ENCODE peak calls at places on chromosomes 3 and 15, in four cellular contexts. B is HCT116, K is GM12878, F is HepG2. V is an unnamed sample.
A peak's percentile ranks its signal among the peaks of the same experiment; 100 is the strongest.

GRCh38 chr3:100269410-100270217 is 8.8 kb downstream of the TBC1D23 start:
- DNase-seq in K (no peak), B (peak; percentile 55), F (no peak), V (no peak)

GRCh38 chr3:105527538-105527937 is 160.8 kb downstream of the ALCAM start:
- DNase-seq in F (no peak), K (no peak), B (no peak), V (no peak)

GRCh38 chr3:143885803-143886427 is 37.6 kb upstream of the SLC9A9 start:
- DNase-seq in K (peak; percentile 15), F (peak; percentile 41), B (peak; percentile 16), V (peak; percentile 69)

GRCh38 chr15:99438691-99439523 is 126.9 kb upstream of the MEF2A start:
- DNase-seq in B (no peak), F (no peak), K (no peak), V (no peak)

GRCh38 chr3:110101361-110101760 is 764.0 kb upstream of the DPPA4 start:
- DNase-seq in B (no peak), K (no peak), F (no peak), V (no peak)

GRCh38 chr15:74264081-74264501 is 28.0 kb downstream of the CCDC33 start:
- DNase-seq in B (no peak), F (no peak), K (no peak), V (no peak)

GRCh38 chr3:129962600-129962999 is 11.9 kb upstream of the TRH start:
- DNase-seq in K (no peak), B (no peak), F (no peak), V (no peak)

GRCh38 chr3:180229113-180229512 is 192.4 kb upstream of the PEX5L start:
- DNase-seq in F (no peak), K (no peak), B (no peak), V (no peak)

GRCh38 chr3:170494766-170495165 is 76.1 kb downstream of the CLDN11 start:
- DNase-seq in K (no peak), B (no peak), F (no peak), V (no peak)

GRCh38 chr3:14633417-14633816 is 18.1 kb upstream of the CCDC174 start:
- DNase-seq in B (no peak), K (no peak), F (no peak), V (no peak)

GRCh38 chr3:140334105-140334504 is 343.8 kb upstream of the TRIM42 start:
- DNase-seq in B (no peak), K (no peak), F (no peak), V (no peak)

GRCh38 chr3:18951333-18951732 is 197.0 kb upstream of the KCNH8 start:
- DNase-seq in F (no peak), B (no peak), K (no peak), V (no peak)

GRCh38 chr3:17433866-17434265 is 308.6 kb downstream of the TBC1D5 start:
- DNase-seq in B (no peak), F (no peak), K (no peak), V (no peak)

GRCh38 chr3:133441867-133442270 is 42.0 kb downstream of the BFSP2 start:
- DNase-seq in K (no peak), F (no peak), B (no peak), V (no peak)

GRCh38 chr3:180870008-180870733 is 42.3 kb upstream of the FXR1 start:
- DNase-seq in K (no peak), F (no peak), B (no peak), V (no peak)

GRCh38 chr3:67648229-67648628 is 6.2 kb downstream of the SUCLG2 start:
- DNase-seq in F (peak; percentile 36), K (no peak), B (no peak), V (no peak)

GRCh38 chr15:41285285-41285684 is 47.1 kb downstream of the OIP5 start:
- DNase-seq in F (no peak), K (no peak), B (no peak), V (no peak)

GRCh38 chr15:93152951-93153350 is 63.9 kb upstream of the RGMA start:
- DNase-seq in K (no peak), B (no peak), F (no peak), V (no peak)

GRCh38 chr15:85592148-85592547 is 202.6 kb downstream of the KLHL25 start:
- DNase-seq in B (no peak), F (peak; percentile 27), K (no peak), V (peak; percentile 55)

GRCh38 chr15:92048739-92049138 is 195.2 kb downstream of the SLCO3A1 start:
- DNase-seq in F (no peak), B (no peak), K (no peak), V (no peak)

GRCh38 chr15:25611603-25612002 is 172.8 kb upstream of the UBE3A start:
- DNase-seq in K (no peak), F (no peak), B (no peak), V (no peak)

GRCh38 chr15:92115834-92116233 is 262.3 kb downstream of the SLCO3A1 start:
- DNase-seq in B (no peak), F (no peak), K (no peak), V (no peak)

GRCh38 chr3:117047951-117048705 is 338.5 kb downstream of the TUSC7 start:
- DNase-seq in B (no peak), K (no peak), F (no peak), V (no peak)

GRCh38 chr3:141243295-141243707 is 11.7 kb downstream of the PXYLP1 start:
- DNase-seq in F (no peak), B (no peak), K (no peak), V (no peak)

GRCh38 chr3:196990654-196991053 is 22.0 kb upstream of the PIGZ start:
- DNase-seq in B (no peak), F (peak; percentile 43), K (no peak), V (no peak)

GRCh38 chr3:118675305-118675704 is 359.3 kb downstream of the IGSF11 start:
- DNase-seq in B (no peak), F (no peak), K (no peak), V (no peak)

GRCh38 chr15:70077436-70077835 is 20.3 kb downstream of the TLE3 start:
- DNase-seq in K (no peak), F (no peak), B (no peak), V (no peak)

GRCh38 chr3:24161841-24162240 is 216.8 kb downstream of the NR1D2 start:
- DNase-seq in K (no peak), F (no peak), B (no peak), V (no peak)

GRCh38 chr15:85772668-85773067 is 22.1 kb downstream of the KLHL25 start:
- DNase-seq in B (no peak), K (no peak), F (no peak), V (no peak)

GRCh38 chr3:15955968-15956367 is 158.2 kb upstream of the ANKRD28 start:
- DNase-seq in B (no peak), K (no peak), F (no peak), V (no peak)

GRCh38 chr3:15953841-15954240 is 156.1 kb upstream of the ANKRD28 start:
- DNase-seq in B (peak; percentile 10), K (no peak), F (no peak), V (no peak)

GRCh38 chr3:15948403-15948802 is 150.6 kb upstream of the ANKRD28 start:
- DNase-seq in B (no peak), F (no peak), K (no peak), V (no peak)

DNA sequence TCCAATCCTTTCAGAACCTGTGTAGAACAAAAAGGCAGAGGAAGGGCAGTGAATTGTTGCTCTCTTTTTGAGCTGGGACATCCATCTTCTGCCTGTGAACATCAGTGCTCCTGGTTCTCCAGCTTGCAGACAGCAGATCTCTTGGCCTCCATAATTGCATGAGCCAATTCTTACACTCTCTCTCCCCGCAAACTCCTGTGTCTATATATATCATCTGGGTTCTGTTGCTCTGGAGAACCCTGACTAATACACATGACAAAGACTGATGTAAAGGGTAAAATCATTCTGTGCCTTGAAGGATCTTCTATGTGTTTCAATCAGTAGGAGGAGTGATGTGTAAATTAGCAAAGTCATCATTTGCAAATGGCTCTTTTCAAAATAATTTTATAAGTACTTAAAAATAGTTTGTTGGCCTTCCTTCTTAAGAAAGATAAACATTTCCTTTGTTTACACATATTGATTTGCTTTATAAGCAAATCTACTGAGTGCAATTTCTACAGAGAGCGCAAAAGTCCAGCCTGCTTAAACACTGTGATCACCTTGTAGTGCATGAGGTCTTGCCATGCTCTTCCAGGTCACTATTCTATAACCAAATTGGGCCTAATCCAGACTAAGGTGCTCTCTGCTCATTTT is 154.9 kb upstream of the ANKRD28 start:
- DNase-seq in F (peak; percentile 16), K (no peak), B (no peak), V (no peak)
- TF ChIP-seq JUND in F (no peak), K (no peak), B (no peak), V (no peak)

DNA sequence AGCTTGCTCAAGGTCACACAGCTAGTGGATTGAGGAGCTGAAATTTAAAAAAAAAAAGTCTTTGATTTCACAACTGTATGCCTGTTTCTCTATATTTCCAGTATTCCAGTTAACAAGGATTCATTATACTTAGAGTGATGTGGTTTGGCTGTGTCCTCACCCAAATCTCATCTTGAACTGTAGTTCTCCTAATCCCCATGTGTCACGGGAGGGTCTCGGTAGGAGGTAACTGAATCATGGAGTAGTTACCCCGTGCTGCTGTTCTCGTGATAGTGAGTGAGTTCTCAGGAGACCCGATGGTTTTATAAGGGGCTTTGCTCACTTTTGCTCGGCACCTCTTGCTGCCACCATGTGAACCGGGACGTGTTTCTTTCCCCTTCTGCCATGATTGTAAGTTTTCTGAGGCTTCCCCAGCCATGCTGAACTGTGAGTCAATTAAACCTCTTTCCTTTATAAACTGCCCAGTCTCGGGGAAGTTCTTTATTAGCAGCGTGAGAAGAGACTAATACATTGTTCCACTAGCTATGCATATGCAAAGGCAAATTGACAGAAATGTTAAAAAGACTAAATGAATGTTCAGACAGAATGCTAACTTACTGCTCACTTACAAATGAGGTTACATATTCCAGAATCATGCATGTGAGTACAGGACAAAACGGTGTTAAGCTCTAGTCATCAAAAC is 1101.9 kb downstream of the ROBO1 start:
- DNase-seq in B (no peak), F (no peak), K (no peak), V (no peak)
- TF ChIP-seq JUND in B (no peak), F (no peak), K (no peak), V (no peak)

DNA sequence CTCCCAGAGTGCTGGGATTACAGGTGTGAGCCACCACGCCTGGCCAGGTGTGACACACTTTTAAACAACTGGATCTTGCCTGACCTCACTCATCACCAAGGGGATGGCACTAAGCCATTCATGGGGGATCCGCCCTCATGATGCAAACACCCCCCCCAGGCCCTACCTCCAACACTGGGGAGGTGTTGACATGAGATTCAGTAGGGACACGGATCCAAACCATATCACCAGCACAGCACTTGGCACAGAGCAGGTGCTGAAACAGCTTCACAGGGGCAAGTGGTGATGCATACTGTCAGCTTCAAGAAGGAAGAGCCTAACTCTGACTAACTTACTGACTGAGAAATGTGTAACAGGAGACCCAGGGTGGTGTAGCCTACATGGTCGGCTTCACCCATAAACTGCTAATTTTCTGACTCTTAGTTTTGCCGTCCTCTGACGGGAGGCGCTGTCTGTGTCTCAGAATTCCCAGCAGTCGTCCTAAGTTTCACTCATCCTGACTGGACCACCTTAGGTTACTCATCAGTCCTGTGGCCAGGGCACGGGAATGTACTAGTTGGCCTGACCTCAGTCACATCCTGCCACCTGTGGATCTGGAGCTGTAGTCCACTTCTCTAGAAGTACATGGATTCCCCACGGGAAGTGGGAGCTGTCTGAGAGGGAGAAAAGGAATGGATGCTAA is 81.9 kb upstream of the PLXNA1 start:
- DNase-seq in K (no peak), B (no peak), F (no peak), V (no peak)
- TF ChIP-seq JUND in K (no peak), B (no peak), F (no peak), V (no peak)

GRCh38 chr3:71421820-71422566 is 161.5 kb downstream of the FOXP1 start:
- DNase-seq in K (peak; percentile 66), F (no peak), B (no peak), V (no peak)

GRCh38 chr3:71428841-71429609 is 154.5 kb downstream of the FOXP1 start:
- DNase-seq in B (no peak), K (no peak), F (no peak), V (no peak)

GRCh38 chr3:71423151-71423906 is 160.2 kb downstream of the FOXP1 start:
- DNase-seq in B (no peak), F (no peak), K (no peak), V (peak; percentile 37)

GRCh38 chr3:71429610-71429988 is 153.9 kb downstream of the FOXP1 start:
- DNase-seq in K (no peak), F (no peak), B (no peak), V (no peak)

GRCh38 chr3:71425491-71426071 is 157.9 kb downstream of the FOXP1 start:
- DNase-seq in F (no peak), B (no peak), K (no peak), V (no peak)
- TF ChIP-seq JUND in F (no peak), B (no peak), K (no peak), V (no peak)